ENCODE peak calls at places on chromosomes 13 and 19, in nine cellular contexts. One of them, this sample, is unnamed.

GRCh38 chr13:101452519-101453485 is at the start of gene ITGBL1:
- DNase-seq in SK-N-DZ: no peak
- DNase-seq in hippocampal formation: peak
- DNase-seq in mesothelial cell of epicardium: no peak
- DNase-seq in stimulated activated CD4-positive, alpha-beta T cell treated with anti-CD3 and anti-CD28 coated beads, Interleukin-1b, Interleukin-23, amount 100 ng/mL, for 1 hour: no peak
- DNase-seq in effector memory CD4-positive, alpha-beta T cell: no peak
- DNase-seq in NCI-H1048: no peak
- DNase-seq in astrocyte of the spinal cord: peak
- DNase-seq in anterior cingulate cortex: no peak
- DNase-seq in this sample: no peak

GRCh38 chr19:16375936-16376185 is 51.2 kb downstream of the KLF2 start:
- DNase-seq in hippocampal formation: no peak
- DNase-seq in anterior cingulate cortex: no peak
- DNase-seq in SK-N-DZ: no peak
- DNase-seq in NCI-H1048: no peak
- DNase-seq in mesothelial cell of epicardium: no peak
- DNase-seq in stimulated activated CD4-positive, alpha-beta T cell treated with anti-CD3 and anti-CD28 coated beads, Interleukin-1b, Interleukin-23, amount 100 ng/mL, for 1 hour: no peak
- DNase-seq in astrocyte of the spinal cord: no peak
- DNase-seq in effector memory CD4-positive, alpha-beta T cell: no peak
- DNase-seq in this sample: no peak

GRCh38 chr19:44202470-44202869 is 9.9 kb upstream of the ZNF227 start:
- DNase-seq in anterior cingulate cortex: no peak
- DNase-seq in stimulated activated CD4-positive, alpha-beta T cell treated with anti-CD3 and anti-CD28 coated beads, Interleukin-1b, Interleukin-23, amount 100 ng/mL, for 1 hour: no peak
- DNase-seq in NCI-H1048: no peak
- DNase-seq in effector memory CD4-positive, alpha-beta T cell: no peak
- DNase-seq in SK-N-DZ: no peak
- DNase-seq in astrocyte of the spinal cord: no peak
- DNase-seq in mesothelial cell of epicardium: no peak
- DNase-seq in hippocampal formation: no peak
- DNase-seq in this sample: no peak

GRCh38 chr13:80469841-80470378 is 129.0 kb upstream of the SPRY2 start:
- DNase-seq in astrocyte of the spinal cord: peak
- DNase-seq in NCI-H1048: no peak
- DNase-seq in effector memory CD4-positive, alpha-beta T cell: no peak
- DNase-seq in mesothelial cell of epicardium: no peak
- DNase-seq in anterior cingulate cortex: no peak
- DNase-seq in stimulated activated CD4-positive, alpha-beta T cell treated with anti-CD3 and anti-CD28 coated beads, Interleukin-1b, Interleukin-23, amount 100 ng/mL, for 1 hour: no peak
- DNase-seq in SK-N-DZ: no peak
- DNase-seq in hippocampal formation: peak
- DNase-seq in this sample: no peak

GRCh38 chr19:45138303-45138751 is 22.5 kb downstream of the NKPD1 start:
- DNase-seq in stimulated activated CD4-positive, alpha-beta T cell treated with anti-CD3 and anti-CD28 coated beads, Interleukin-1b, Interleukin-23, amount 100 ng/mL, for 1 hour: no peak
- DNase-seq in anterior cingulate cortex: no peak
- DNase-seq in SK-N-DZ: no peak
- DNase-seq in mesothelial cell of epicardium: no peak
- DNase-seq in astrocyte of the spinal cord: no peak
- DNase-seq in effector memory CD4-positive, alpha-beta T cell: no peak
- DNase-seq in NCI-H1048: no peak
- DNase-seq in hippocampal formation: no peak
- DNase-seq in this sample: no peak

GRCh38 chr13:31236211-31236786 is 36.5 kb downstream of the B3GLCT start:
- DNase-seq in hippocampal formation: peak
- DNase-seq in stimulated activated CD4-positive, alpha-beta T cell treated with anti-CD3 and anti-CD28 coated beads, Interleukin-1b, Interleukin-23, amount 100 ng/mL, for 1 hour: no peak
- DNase-seq in effector memory CD4-positive, alpha-beta T cell: no peak
- DNase-seq in anterior cingulate cortex: no peak
- DNase-seq in astrocyte of the spinal cord: peak
- DNase-seq in NCI-H1048: no peak
- DNase-seq in mesothelial cell of epicardium: no peak
- DNase-seq in SK-N-DZ: peak
- DNase-seq in this sample: peak

GRCh38 chr19:19643158-19644053 is at the start of gene GMIP:
- DNase-seq in effector memory CD4-positive, alpha-beta T cell: peak
- DNase-seq in astrocyte of the spinal cord: peak
- DNase-seq in SK-N-DZ: peak
- DNase-seq in stimulated activated CD4-positive, alpha-beta T cell treated with anti-CD3 and anti-CD28 coated beads, Interleukin-1b, Interleukin-23, amount 100 ng/mL, for 1 hour: peak
- DNase-seq in hippocampal formation: no peak
- DNase-seq in NCI-H1048: peak
- DNase-seq in anterior cingulate cortex: peak
- DNase-seq in mesothelial cell of epicardium: peak
- DNase-seq in this sample: peak

GRCh38 chr19:42207767-42208259 is 9.7 kb downstream of the DEDD2 start:
- DNase-seq in mesothelial cell of epicardium: no peak
- DNase-seq in astrocyte of the spinal cord: peak
- DNase-seq in hippocampal formation: no peak
- DNase-seq in SK-N-DZ: no peak
- DNase-seq in stimulated activated CD4-positive, alpha-beta T cell treated with anti-CD3 and anti-CD28 coated beads, Interleukin-1b, Interleukin-23, amount 100 ng/mL, for 1 hour: no peak
- DNase-seq in anterior cingulate cortex: no peak
- DNase-seq in NCI-H1048: no peak
- DNase-seq in effector memory CD4-positive, alpha-beta T cell: peak
- DNase-seq in this sample: no peak

GRCh38 chr19:41700381-41701195 is 7.8 kb upstream of the CEACAM5 start:
- DNase-seq in effector memory CD4-positive, alpha-beta T cell: no peak
- DNase-seq in mesothelial cell of epicardium: no peak
- DNase-seq in NCI-H1048: no peak
- DNase-seq in hippocampal formation: no peak
- DNase-seq in SK-N-DZ: no peak
- DNase-seq in anterior cingulate cortex: no peak
- DNase-seq in stimulated activated CD4-positive, alpha-beta T cell treated with anti-CD3 and anti-CD28 coated beads, Interleukin-1b, Interleukin-23, amount 100 ng/mL, for 1 hour: no peak
- DNase-seq in astrocyte of the spinal cord: no peak
- DNase-seq in this sample: no peak

GRCh38 chr13:51818276-51818675 is 14.3 kb upstream of the DHRS12 start:
- DNase-seq in stimulated activated CD4-positive, alpha-beta T cell treated with anti-CD3 and anti-CD28 coated beads, Interleukin-1b, Interleukin-23, amount 100 ng/mL, for 1 hour: no peak
- DNase-seq in astrocyte of the spinal cord: no peak
- DNase-seq in mesothelial cell of epicardium: no peak
- DNase-seq in hippocampal formation: no peak
- DNase-seq in NCI-H1048: no peak
- DNase-seq in SK-N-DZ: no peak
- DNase-seq in effector memory CD4-positive, alpha-beta T cell: no peak
- DNase-seq in anterior cingulate cortex: no peak
- DNase-seq in this sample: no peak

GRCh38 chr19:35533822-35534521 is 716 bp downstream of the GAPDHS start:
- DNase-seq in NCI-H1048: no peak
- DNase-seq in hippocampal formation: no peak
- DNase-seq in anterior cingulate cortex: no peak
- DNase-seq in effector memory CD4-positive, alpha-beta T cell: no peak
- DNase-seq in SK-N-DZ: no peak
- DNase-seq in mesothelial cell of epicardium: no peak
- DNase-seq in stimulated activated CD4-positive, alpha-beta T cell treated with anti-CD3 and anti-CD28 coated beads, Interleukin-1b, Interleukin-23, amount 100 ng/mL, for 1 hour: no peak
- DNase-seq in astrocyte of the spinal cord: no peak
- DNase-seq in this sample: no peak

GRCh38 chr13:97215325-97215724 is 6.8 kb upstream of the MBNL2 start:
- DNase-seq in astrocyte of the spinal cord: no peak
- DNase-seq in mesothelial cell of epicardium: no peak
- DNase-seq in stimulated activated CD4-positive, alpha-beta T cell treated with anti-CD3 and anti-CD28 coated beads, Interleukin-1b, Interleukin-23, amount 100 ng/mL, for 1 hour: no peak
- DNase-seq in hippocampal formation: no peak
- DNase-seq in effector memory CD4-positive, alpha-beta T cell: no peak
- DNase-seq in anterior cingulate cortex: no peak
- DNase-seq in SK-N-DZ: no peak
- DNase-seq in NCI-H1048: no peak
- DNase-seq in this sample: no peak

GRCh38 chr13:113794764-113795173 is 35.7 kb downstream of the TMEM255B start:
- DNase-seq in stimulated activated CD4-positive, alpha-beta T cell treated with anti-CD3 and anti-CD28 coated beads, Interleukin-1b, Interleukin-23, amount 100 ng/mL, for 1 hour: no peak
- DNase-seq in effector memory CD4-positive, alpha-beta T cell: no peak
- DNase-seq in mesothelial cell of epicardium: no peak
- DNase-seq in NCI-H1048: no peak
- DNase-seq in hippocampal formation: no peak
- DNase-seq in anterior cingulate cortex: no peak
- DNase-seq in astrocyte of the spinal cord: no peak
- DNase-seq in SK-N-DZ: no peak
- DNase-seq in this sample: no peak

GRCh38 chr19:10680545-10681135 is 20.6 kb upstream of the QTRT1 start:
- DNase-seq in hippocampal formation: no peak
- DNase-seq in mesothelial cell of epicardium: no peak
- DNase-seq in NCI-H1048: no peak
- DNase-seq in SK-N-DZ: no peak
- DNase-seq in effector memory CD4-positive, alpha-beta T cell: no peak
- DNase-seq in anterior cingulate cortex: no peak
- DNase-seq in stimulated activated CD4-positive, alpha-beta T cell treated with anti-CD3 and anti-CD28 coated beads, Interleukin-1b, Interleukin-23, amount 100 ng/mL, for 1 hour: no peak
- DNase-seq in astrocyte of the spinal cord: no peak
- DNase-seq in this sample: no peak

GRCh38 chr13:79779761-79780160 is 298.8 kb downstream of the NDFIP2 start:
- DNase-seq in SK-N-DZ: no peak
- DNase-seq in NCI-H1048: no peak
- DNase-seq in hippocampal formation: no peak
- DNase-seq in effector memory CD4-positive, alpha-beta T cell: no peak
- DNase-seq in astrocyte of the spinal cord: peak
- DNase-seq in stimulated activated CD4-positive, alpha-beta T cell treated with anti-CD3 and anti-CD28 coated beads, Interleukin-1b, Interleukin-23, amount 100 ng/mL, for 1 hour: no peak
- DNase-seq in mesothelial cell of epicardium: no peak
- DNase-seq in anterior cingulate cortex: no peak
- DNase-seq in this sample: peak

GRCh38 chr13:75345191-75345590 is 136.8 kb downstream of the TBC1D4 start:
- DNase-seq in effector memory CD4-positive, alpha-beta T cell: no peak
- DNase-seq in NCI-H1048: no peak
- DNase-seq in anterior cingulate cortex: no peak
- DNase-seq in mesothelial cell of epicardium: no peak
- DNase-seq in hippocampal formation: no peak
- DNase-seq in SK-N-DZ: no peak
- DNase-seq in astrocyte of the spinal cord: peak
- DNase-seq in stimulated activated CD4-positive, alpha-beta T cell treated with anti-CD3 and anti-CD28 coated beads, Interleukin-1b, Interleukin-23, amount 100 ng/mL, for 1 hour: no peak
- DNase-seq in this sample: no peak

GRCh38 chr19:39411006-39411831 is 1.2 kb upstream of the PLEKHG2 start:
- DNase-seq in hippocampal formation: no peak
- DNase-seq in mesothelial cell of epicardium: no peak
- DNase-seq in stimulated activated CD4-positive, alpha-beta T cell treated with anti-CD3 and anti-CD28 coated beads, Interleukin-1b, Interleukin-23, amount 100 ng/mL, for 1 hour: no peak
- DNase-seq in effector memory CD4-positive, alpha-beta T cell: peak
- DNase-seq in NCI-H1048: no peak
- DNase-seq in anterior cingulate cortex: no peak
- DNase-seq in astrocyte of the spinal cord: peak
- DNase-seq in SK-N-DZ: no peak
- DNase-seq in this sample: no peak

GRCh38 chr13:113062691-113063090 is 42.9 kb upstream of the F7 start:
- DNase-seq in anterior cingulate cortex: no peak
- DNase-seq in hippocampal formation: no peak
- DNase-seq in NCI-H1048: no peak
- DNase-seq in stimulated activated CD4-positive, alpha-beta T cell treated with anti-CD3 and anti-CD28 coated beads, Interleukin-1b, Interleukin-23, amount 100 ng/mL, for 1 hour: no peak
- DNase-seq in astrocyte of the spinal cord: no peak
- DNase-seq in mesothelial cell of epicardium: no peak
- DNase-seq in effector memory CD4-positive, alpha-beta T cell: no peak
- DNase-seq in SK-N-DZ: no peak
- DNase-seq in this sample: no peak

GRCh38 chr19:16226184-16226591 is 28.5 kb downstream of the AP1M1 start:
- DNase-seq in NCI-H1048: no peak
- DNase-seq in astrocyte of the spinal cord: no peak
- DNase-seq in mesothelial cell of epicardium: no peak
- DNase-seq in anterior cingulate cortex: no peak
- DNase-seq in stimulated activated CD4-positive, alpha-beta T cell treated with anti-CD3 and anti-CD28 coated beads, Interleukin-1b, Interleukin-23, amount 100 ng/mL, for 1 hour: no peak
- DNase-seq in effector memory CD4-positive, alpha-beta T cell: no peak
- DNase-seq in hippocampal formation: no peak
- DNase-seq in SK-N-DZ: no peak
- DNase-seq in this sample: no peak

GRCh38 chr13:32537580-32538233 is 888 bp downstream of the N4BP2L2 start:
- DNase-seq in stimulated activated CD4-positive, alpha-beta T cell treated with anti-CD3 and anti-CD28 coated beads, Interleukin-1b, Interleukin-23, amount 100 ng/mL, for 1 hour: no peak
- DNase-seq in NCI-H1048: no peak
- DNase-seq in hippocampal formation: no peak
- DNase-seq in astrocyte of the spinal cord: peak
- DNase-seq in SK-N-DZ: no peak
- DNase-seq in anterior cingulate cortex: peak
- DNase-seq in effector memory CD4-positive, alpha-beta T cell: peak
- DNase-seq in mesothelial cell of epicardium: peak
- DNase-seq in this sample: peak

GRCh38 chr13:38743499-38743898 is 56.6 kb downstream of the FREM2 start:
- DNase-seq in effector memory CD4-positive, alpha-beta T cell: no peak
- DNase-seq in SK-N-DZ: no peak
- DNase-seq in stimulated activated CD4-positive, alpha-beta T cell treated with anti-CD3 and anti-CD28 coated beads, Interleukin-1b, Interleukin-23, amount 100 ng/mL, for 1 hour: no peak
- DNase-seq in mesothelial cell of epicardium: no peak
- DNase-seq in hippocampal formation: no peak
- DNase-seq in NCI-H1048: no peak
- DNase-seq in astrocyte of the spinal cord: no peak
- DNase-seq in anterior cingulate cortex: no peak
- DNase-seq in this sample: no peak

GRCh38 chr19:46875234-46875633 is 14.4 kb downstream of the ARHGAP35 start:
- DNase-seq in hippocampal formation: no peak
- DNase-seq in SK-N-DZ: no peak
- DNase-seq in effector memory CD4-positive, alpha-beta T cell: no peak
- DNase-seq in astrocyte of the spinal cord: no peak
- DNase-seq in NCI-H1048: no peak
- DNase-seq in anterior cingulate cortex: no peak
- DNase-seq in stimulated activated CD4-positive, alpha-beta T cell treated with anti-CD3 and anti-CD28 coated beads, Interleukin-1b, Interleukin-23, amount 100 ng/mL, for 1 hour: no peak
- DNase-seq in mesothelial cell of epicardium: no peak
- DNase-seq in this sample: no peak

GRCh38 chr19:37817180-37817911 is 38.0 kb upstream of the ZNF573 start:
- DNase-seq in stimulated activated CD4-positive, alpha-beta T cell treated with anti-CD3 and anti-CD28 coated beads, Interleukin-1b, Interleukin-23, amount 100 ng/mL, for 1 hour: no peak
- DNase-seq in NCI-H1048: no peak
- DNase-seq in mesothelial cell of epicardium: peak
- DNase-seq in effector memory CD4-positive, alpha-beta T cell: no peak
- DNase-seq in SK-N-DZ: peak
- DNase-seq in anterior cingulate cortex: peak
- DNase-seq in hippocampal formation: peak
- DNase-seq in astrocyte of the spinal cord: peak
- DNase-seq in this sample: peak

GRCh38 chr19:39335168-39335567 is 675 bp downstream of the GMFG start:
- DNase-seq in NCI-H1048: no peak
- DNase-seq in astrocyte of the spinal cord: no peak
- DNase-seq in hippocampal formation: no peak
- DNase-seq in anterior cingulate cortex: no peak
- DNase-seq in stimulated activated CD4-positive, alpha-beta T cell treated with anti-CD3 and anti-CD28 coated beads, Interleukin-1b, Interleukin-23, amount 100 ng/mL, for 1 hour: no peak
- DNase-seq in effector memory CD4-positive, alpha-beta T cell: no peak
- DNase-seq in SK-N-DZ: no peak
- DNase-seq in mesothelial cell of epicardium: no peak
- DNase-seq in this sample: no peak

GRCh38 chr13:112027250-112027649 is 39.7 kb upstream of the SOX1 start:
- DNase-seq in mesothelial cell of epicardium: no peak
- DNase-seq in SK-N-DZ: no peak
- DNase-seq in anterior cingulate cortex: no peak
- DNase-seq in stimulated activated CD4-positive, alpha-beta T cell treated with anti-CD3 and anti-CD28 coated beads, Interleukin-1b, Interleukin-23, amount 100 ng/mL, for 1 hour: no peak
- DNase-seq in NCI-H1048: no peak
- DNase-seq in hippocampal formation: no peak
- DNase-seq in effector memory CD4-positive, alpha-beta T cell: no peak
- DNase-seq in astrocyte of the spinal cord: no peak
- DNase-seq in this sample: no peak

GRCh38 chr19:1481224-1481892 is 2.3 kb upstream of the C19orf25 start:
- DNase-seq in NCI-H1048: no peak
- DNase-seq in SK-N-DZ: no peak
- DNase-seq in anterior cingulate cortex: no peak
- DNase-seq in stimulated activated CD4-positive, alpha-beta T cell treated with anti-CD3 and anti-CD28 coated beads, Interleukin-1b, Interleukin-23, amount 100 ng/mL, for 1 hour: no peak
- DNase-seq in astrocyte of the spinal cord: no peak
- DNase-seq in hippocampal formation: no peak
- DNase-seq in mesothelial cell of epicardium: no peak
- DNase-seq in effector memory CD4-positive, alpha-beta T cell: no peak
- DNase-seq in this sample: no peak

GRCh38 chr19:31749231-31749630 is 400.0 kb upstream of the TSHZ3 start:
- DNase-seq in mesothelial cell of epicardium: no peak
- DNase-seq in SK-N-DZ: no peak
- DNase-seq in effector memory CD4-positive, alpha-beta T cell: no peak
- DNase-seq in anterior cingulate cortex: no peak
- DNase-seq in astrocyte of the spinal cord: no peak
- DNase-seq in hippocampal formation: no peak
- DNase-seq in stimulated activated CD4-positive, alpha-beta T cell treated with anti-CD3 and anti-CD28 coated beads, Interleukin-1b, Interleukin-23, amount 100 ng/mL, for 1 hour: no peak
- DNase-seq in NCI-H1048: no peak
- DNase-seq in this sample: peak

GRCh38 chr19:42542791-42543190 is 14.5 kb upstream of the CEACAM1 start:
- DNase-seq in effector memory CD4-positive, alpha-beta T cell: no peak
- DNase-seq in hippocampal formation: no peak
- DNase-seq in mesothelial cell of epicardium: no peak
- DNase-seq in stimulated activated CD4-positive, alpha-beta T cell treated with anti-CD3 and anti-CD28 coated beads, Interleukin-1b, Interleukin-23, amount 100 ng/mL, for 1 hour: no peak
- DNase-seq in SK-N-DZ: no peak
- DNase-seq in NCI-H1048: no peak
- DNase-seq in astrocyte of the spinal cord: no peak
- DNase-seq in anterior cingulate cortex: no peak
- DNase-seq in this sample: no peak

GRCh38 chr13:37869756-37870488 is at the start of gene TRPC4:
- DNase-seq in NCI-H1048: no peak
- DNase-seq in hippocampal formation: no peak
- DNase-seq in mesothelial cell of epicardium: peak
- DNase-seq in effector memory CD4-positive, alpha-beta T cell: no peak
- DNase-seq in SK-N-DZ: peak
- DNase-seq in astrocyte of the spinal cord: peak
- DNase-seq in anterior cingulate cortex: peak
- DNase-seq in stimulated activated CD4-positive, alpha-beta T cell treated with anti-CD3 and anti-CD28 coated beads, Interleukin-1b, Interleukin-23, amount 100 ng/mL, for 1 hour: no peak
- DNase-seq in this sample: peak

GRCh38 chr19:47663435-47663910 is 49.7 kb upstream of the EHD2 start:
- DNase-seq in effector memory CD4-positive, alpha-beta T cell: no peak
- DNase-seq in mesothelial cell of epicardium: no peak
- DNase-seq in astrocyte of the spinal cord: peak
- DNase-seq in stimulated activated CD4-positive, alpha-beta T cell treated with anti-CD3 and anti-CD28 coated beads, Interleukin-1b, Interleukin-23, amount 100 ng/mL, for 1 hour: no peak
- DNase-seq in SK-N-DZ: no peak
- DNase-seq in NCI-H1048: no peak
- DNase-seq in hippocampal formation: no peak
- DNase-seq in anterior cingulate cortex: no peak
- DNase-seq in this sample: no peak

GRCh38 chr19:50501568-50502475 is 9.2 kb downstream of the JOSD2 start:
- DNase-seq in effector memory CD4-positive, alpha-beta T cell: no peak
- DNase-seq in SK-N-DZ: no peak
- DNase-seq in astrocyte of the spinal cord: no peak
- DNase-seq in mesothelial cell of epicardium: no peak
- DNase-seq in hippocampal formation: no peak
- DNase-seq in NCI-H1048: no peak
- DNase-seq in stimulated activated CD4-positive, alpha-beta T cell treated with anti-CD3 and anti-CD28 coated beads, Interleukin-1b, Interleukin-23, amount 100 ng/mL, for 1 hour: no peak
- DNase-seq in anterior cingulate cortex: no peak
- DNase-seq in this sample: no peak

This sample was measured in NCI-H82.